ENCODE peak calls at places on chromosomes 1 and 21, in four cellular contexts. One of them, this sample, is unnamed.

GRCh38 chr1:228923973-228924766 is 188.9 kb downstream of the RHOU start:
- DNase-seq in T-helper 1 cell: no peak
- DNase-seq in GM10248: no peak
- DNase-seq in naive thymus-derived CD4-positive, alpha-beta T cell: no peak
- DNase-seq in this sample: no peak

GRCh38 chr1:80925130-80925780 is 875.5 kb upstream of the ADGRL2 start:
- DNase-seq in T-helper 1 cell: no peak
- DNase-seq in GM10248: no peak
- DNase-seq in naive thymus-derived CD4-positive, alpha-beta T cell: no peak
- DNase-seq in this sample: no peak

GRCh38 chr1:116334868-116335649 is 38.0 kb upstream of the ATP1A1 start:
- DNase-seq in T-helper 1 cell: no peak
- DNase-seq in GM10248: no peak
- DNase-seq in naive thymus-derived CD4-positive, alpha-beta T cell: no peak
- DNase-seq in this sample: no peak

GRCh38 chr1:65039508-65039907 is 73.2 kb upstream of the JAK1 start:
- DNase-seq in T-helper 1 cell: no peak
- DNase-seq in GM10248: no peak
- DNase-seq in naive thymus-derived CD4-positive, alpha-beta T cell: no peak
- DNase-seq in this sample: no peak

GRCh38 chr1:207006914-207007313 is 25.6 kb downstream of the C1orf116 start:
- DNase-seq in T-helper 1 cell: no peak
- DNase-seq in GM10248: no peak
- DNase-seq in naive thymus-derived CD4-positive, alpha-beta T cell: no peak
- DNase-seq in this sample: no peak

GRCh38 chr1:107883562-107883961 is 81.4 kb downstream of the VAV3 start:
- DNase-seq in T-helper 1 cell: no peak
- DNase-seq in GM10248: no peak
- DNase-seq in naive thymus-derived CD4-positive, alpha-beta T cell: no peak
- DNase-seq in this sample: no peak

GRCh38 chr1:176206006-176206960 is 803 bp downstream of the COP1 start:
- DNase-seq in T-helper 1 cell: peak
- DNase-seq in GM10248: peak
- DNase-seq in naive thymus-derived CD4-positive, alpha-beta T cell: no peak
- DNase-seq in this sample: no peak

GRCh38 chr1:80258659-80259058 is 1252.1 kb upstream of the ADGRL4 start:
- DNase-seq in T-helper 1 cell: no peak
- DNase-seq in GM10248: no peak
- DNase-seq in naive thymus-derived CD4-positive, alpha-beta T cell: no peak
- DNase-seq in this sample: no peak

GRCh38 chr1:184888505-184888904 is 85.8 kb downstream of the NIBAN1 start:
- DNase-seq in T-helper 1 cell: no peak
- DNase-seq in GM10248: no peak
- DNase-seq in naive thymus-derived CD4-positive, alpha-beta T cell: no peak
- DNase-seq in this sample: no peak

GRCh38 chr1:246107516-246108277 is 399.4 kb downstream of the SMYD3 start:
- DNase-seq in T-helper 1 cell: no peak
- DNase-seq in GM10248: no peak
- DNase-seq in naive thymus-derived CD4-positive, alpha-beta T cell: no peak
- DNase-seq in this sample: no peak

GRCh38 chr21:44869860-44870747 is 3.4 kb downstream of the PTTG1IP start:
- DNase-seq in T-helper 1 cell: no peak
- DNase-seq in GM10248: no peak
- DNase-seq in naive thymus-derived CD4-positive, alpha-beta T cell: no peak
- DNase-seq in this sample: no peak

GRCh38 chr1:226060976-226061792 is 1.3 kb upstream of the H3-3A start:
- DNase-seq in T-helper 1 cell: no peak
- DNase-seq in GM10248: no peak
- DNase-seq in naive thymus-derived CD4-positive, alpha-beta T cell: no peak
- DNase-seq in this sample: no peak

This sample was measured in GM19239.